ENCODE peak calls at places on chromosomes 11 and 22, in six cellular contexts. One of them, this sample, is unnamed.

GRCh38 chr11:70473186-70473872 is 75.0 kb downstream of the CTTN start:
- DNase-seq in naive thymus-derived CD4-positive, alpha-beta T cell: no peak
- DNase-seq in CD4-positive, CD25-positive, alpha-beta regulatory T cell: no peak
- DNase-seq in kidney: peak; percentile 65
- DNase-seq in coronary artery: no peak
- DNase-seq in tibial nerve: no peak
- DNase-seq in this sample: no peak

GRCh38 chr22:47351836-47352579 is 589.6 kb downstream of the TBC1D22A start:
- DNase-seq in naive thymus-derived CD4-positive, alpha-beta T cell: no peak
- DNase-seq in CD4-positive, CD25-positive, alpha-beta regulatory T cell: no peak
- DNase-seq in kidney: no peak
- DNase-seq in coronary artery: peak; percentile 55
- DNase-seq in tibial nerve: peak; percentile 0
- DNase-seq in this sample: no peak

GRCh38 chr11:75479598-75479986 is 46.1 kb downstream of the GDPD5 start:
- DNase-seq in naive thymus-derived CD4-positive, alpha-beta T cell: no peak
- DNase-seq in CD4-positive, CD25-positive, alpha-beta regulatory T cell: no peak
- DNase-seq in kidney: no peak
- DNase-seq in coronary artery: no peak
- DNase-seq in tibial nerve: no peak
- DNase-seq in this sample: no peak

GRCh38 chr11:43177938-43178337 is 133.9 kb upstream of the API5 start:
- DNase-seq in naive thymus-derived CD4-positive, alpha-beta T cell: no peak
- DNase-seq in CD4-positive, CD25-positive, alpha-beta regulatory T cell: no peak
- DNase-seq in kidney: no peak
- DNase-seq in coronary artery: no peak
- DNase-seq in tibial nerve: no peak
- DNase-seq in this sample: no peak

GRCh38 chr22:29979645-29980303 is 96.8 kb downstream of the MTMR3 start:
- DNase-seq in naive thymus-derived CD4-positive, alpha-beta T cell: no peak
- DNase-seq in CD4-positive, CD25-positive, alpha-beta regulatory T cell: no peak
- DNase-seq in kidney: no peak
- DNase-seq in coronary artery: no peak
- DNase-seq in tibial nerve: no peak
- DNase-seq in this sample: no peak

GRCh38 chr11:119206512-119207299 is 567 bp downstream of the CBL start:
- DNase-seq in naive thymus-derived CD4-positive, alpha-beta T cell: no peak
- DNase-seq in CD4-positive, CD25-positive, alpha-beta regulatory T cell: peak; percentile 44
- DNase-seq in kidney: no peak
- DNase-seq in coronary artery: peak; percentile 82
- DNase-seq in tibial nerve: no peak
- DNase-seq in this sample: peak; percentile 21

GRCh38 chr11:68997995-68998348 is 15.1 kb downstream of the MRGPRF start:
- DNase-seq in naive thymus-derived CD4-positive, alpha-beta T cell: no peak
- DNase-seq in CD4-positive, CD25-positive, alpha-beta regulatory T cell: no peak
- DNase-seq in kidney: no peak
- DNase-seq in coronary artery: peak; percentile 50
- DNase-seq in tibial nerve: no peak
- DNase-seq in this sample: no peak

GRCh38 chr11:123838199-123838598 is 32.0 kb upstream of the OR6M1 start:
- DNase-seq in naive thymus-derived CD4-positive, alpha-beta T cell: no peak
- DNase-seq in CD4-positive, CD25-positive, alpha-beta regulatory T cell: no peak
- DNase-seq in kidney: no peak
- DNase-seq in coronary artery: no peak
- DNase-seq in tibial nerve: no peak
- DNase-seq in this sample: no peak

GRCh38 chr11:65615950-65616574 is 486 bp downstream of the PCNX3 start:
- DNase-seq in naive thymus-derived CD4-positive, alpha-beta T cell: no peak
- DNase-seq in CD4-positive, CD25-positive, alpha-beta regulatory T cell: peak; percentile 43
- DNase-seq in kidney: no peak
- DNase-seq in coronary artery: no peak
- DNase-seq in tibial nerve: no peak
- DNase-seq in this sample: no peak

GRCh38 chr11:71135112-71135511 is 117.3 kb downstream of the SHANK2 start:
- DNase-seq in naive thymus-derived CD4-positive, alpha-beta T cell: no peak
- DNase-seq in CD4-positive, CD25-positive, alpha-beta regulatory T cell: no peak
- DNase-seq in kidney: no peak
- DNase-seq in coronary artery: no peak
- DNase-seq in tibial nerve: no peak
- DNase-seq in this sample: no peak

GRCh38 chr11:12219732-12220131 is 109.3 kb downstream of the MICAL2 start:
- DNase-seq in naive thymus-derived CD4-positive, alpha-beta T cell: no peak
- DNase-seq in CD4-positive, CD25-positive, alpha-beta regulatory T cell: no peak
- DNase-seq in kidney: no peak
- DNase-seq in coronary artery: no peak
- DNase-seq in tibial nerve: no peak
- DNase-seq in this sample: no peak

GRCh38 chr11:76339217-76339616 is 41.7 kb downstream of the THAP12 start:
- DNase-seq in naive thymus-derived CD4-positive, alpha-beta T cell: no peak
- DNase-seq in CD4-positive, CD25-positive, alpha-beta regulatory T cell: no peak
- DNase-seq in kidney: peak; percentile 87
- DNase-seq in coronary artery: no peak
- DNase-seq in tibial nerve: peak; percentile 58
- DNase-seq in this sample: no peak

GRCh38 chr11:67544591-67545242 is 21.5 kb upstream of the CABP2 start:
- DNase-seq in naive thymus-derived CD4-positive, alpha-beta T cell: no peak
- DNase-seq in CD4-positive, CD25-positive, alpha-beta regulatory T cell: no peak
- DNase-seq in kidney: no peak
- DNase-seq in coronary artery: no peak
- DNase-seq in tibial nerve: no peak
- DNase-seq in this sample: no peak

GRCh38 chr11:26137651-26138050 is 194.3 kb upstream of the ANO3 start:
- DNase-seq in naive thymus-derived CD4-positive, alpha-beta T cell: no peak
- DNase-seq in CD4-positive, CD25-positive, alpha-beta regulatory T cell: no peak
- DNase-seq in kidney: no peak
- DNase-seq in coronary artery: no peak
- DNase-seq in tibial nerve: no peak
- DNase-seq in this sample: no peak

GRCh38 chr11:131246589-131247164 is 123.7 kb upstream of the NTM start:
- DNase-seq in naive thymus-derived CD4-positive, alpha-beta T cell: no peak
- DNase-seq in CD4-positive, CD25-positive, alpha-beta regulatory T cell: no peak
- DNase-seq in kidney: no peak
- DNase-seq in coronary artery: no peak
- DNase-seq in tibial nerve: no peak
- DNase-seq in this sample: no peak

DNA sequence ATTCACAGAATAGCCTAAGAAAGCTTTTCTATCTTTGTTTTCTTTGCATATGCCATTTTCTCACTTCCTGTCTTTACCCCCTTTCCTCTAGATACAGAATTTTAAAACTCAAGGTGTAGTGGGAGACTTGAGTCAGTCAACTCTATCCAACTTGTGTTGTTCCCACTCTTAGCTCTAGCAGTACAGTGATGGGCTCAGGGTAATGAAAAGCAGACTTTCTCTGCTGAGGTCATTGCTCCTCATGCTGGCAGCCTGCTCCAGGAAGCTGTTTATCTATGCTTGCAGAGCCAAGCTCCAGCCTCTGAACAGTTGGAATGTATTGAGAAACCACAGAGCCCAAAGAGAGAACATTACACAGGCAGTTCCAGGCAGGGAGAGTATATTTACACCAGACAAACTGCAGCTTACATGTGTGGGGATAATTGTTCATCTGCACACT is 68.1 kb downstream of the CSTPP1 start:
- DNase-seq in naive thymus-derived CD4-positive, alpha-beta T cell: no peak
- DNase-seq in CD4-positive, CD25-positive, alpha-beta regulatory T cell: no peak
- DNase-seq in kidney: peak; percentile 79
- DNase-seq in coronary artery: peak; percentile 74
- DNase-seq in tibial nerve: peak; percentile 65
- DNase-seq in this sample: no peak
- H3K27ac ChIP-seq in naive thymus-derived CD4-positive, alpha-beta T cell: no peak overlapping the region
- H3K27ac ChIP-seq in CD4-positive, CD25-positive, alpha-beta regulatory T cell: no peak overlapping the region
- H3K27ac ChIP-seq in kidney: no peak overlapping the region
- H3K27ac ChIP-seq in coronary artery: no peak overlapping the region
- H3K27ac ChIP-seq in tibial nerve: no peak overlapping the region
- H3K27ac ChIP-seq in this sample: no peak overlapping the region

DNA sequence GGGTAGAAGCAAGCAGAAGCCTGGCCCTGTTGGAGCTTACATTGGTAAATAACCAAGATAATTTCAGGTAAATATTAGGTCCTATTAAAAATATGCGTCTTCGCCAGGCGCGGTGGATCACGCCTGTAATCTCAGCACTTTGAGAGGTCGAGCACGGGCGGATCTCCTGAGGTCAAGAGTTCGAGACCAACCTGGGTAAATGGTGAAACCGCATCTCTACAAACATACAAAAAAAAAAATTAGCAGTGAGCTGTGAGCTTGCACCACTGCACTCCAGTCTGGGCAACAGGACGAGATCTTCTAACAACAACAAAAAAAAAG is 529 bp upstream of the SULT4A1 start:
- DNase-seq in naive thymus-derived CD4-positive, alpha-beta T cell: no peak
- DNase-seq in CD4-positive, CD25-positive, alpha-beta regulatory T cell: no peak
- DNase-seq in kidney: peak; percentile 39
- DNase-seq in coronary artery: no peak
- DNase-seq in tibial nerve: no peak
- DNase-seq in this sample: no peak
- H3K4me3 ChIP-seq in naive thymus-derived CD4-positive, alpha-beta T cell: no peak overlapping the region
- H3K4me3 ChIP-seq in CD4-positive, CD25-positive, alpha-beta regulatory T cell: no peak overlapping the region
- H3K4me3 ChIP-seq in kidney: no peak overlapping the region
- H3K4me3 ChIP-seq in coronary artery: no peak overlapping the region
- H3K4me3 ChIP-seq in tibial nerve: no peak overlapping the region
- H3K4me3 ChIP-seq in this sample: no peak overlapping the region

DNA sequence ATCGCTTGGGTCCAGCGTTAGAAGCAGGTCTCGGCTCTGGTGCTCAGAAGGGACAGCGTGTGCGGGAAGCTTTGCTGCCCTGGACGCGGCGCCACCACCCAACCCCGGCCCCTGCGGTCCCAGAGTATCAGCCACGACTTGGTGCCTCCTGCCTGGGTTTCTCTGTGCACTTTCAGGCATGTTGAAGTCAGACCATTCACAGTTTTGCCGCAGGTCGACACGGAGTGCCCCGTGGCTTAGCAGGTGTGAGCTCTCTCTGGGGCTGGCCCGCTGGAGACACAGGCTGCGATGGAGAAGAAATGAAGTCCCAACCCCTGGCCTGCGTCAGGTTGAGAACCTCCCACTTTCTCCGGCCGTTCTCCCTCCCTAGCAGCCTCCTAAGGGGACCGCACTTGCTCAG is 494.5 kb downstream of the BRD1 start:
- DNase-seq in naive thymus-derived CD4-positive, alpha-beta T cell: no peak
- DNase-seq in CD4-positive, CD25-positive, alpha-beta regulatory T cell: no peak
- DNase-seq in kidney: no peak
- DNase-seq in coronary artery: peak; percentile 64
- DNase-seq in tibial nerve: no peak
- DNase-seq in this sample: no peak
- H3K27ac ChIP-seq in naive thymus-derived CD4-positive, alpha-beta T cell: no peak overlapping the region
- H3K27ac ChIP-seq in CD4-positive, CD25-positive, alpha-beta regulatory T cell: no peak overlapping the region
- H3K27ac ChIP-seq in kidney: no peak overlapping the region
- H3K27ac ChIP-seq in coronary artery: no peak overlapping the region
- H3K27ac ChIP-seq in tibial nerve: no peak overlapping the region
- H3K27ac ChIP-seq in this sample: no peak overlapping the region

GRCh38 chr22:21031545-21032036 is 770 bp downstream of the SLC7A4 start:
- DNase-seq in naive thymus-derived CD4-positive, alpha-beta T cell: no peak
- DNase-seq in CD4-positive, CD25-positive, alpha-beta regulatory T cell: no peak
- DNase-seq in kidney: no peak
- DNase-seq in coronary artery: peak; percentile 71
- DNase-seq in tibial nerve: no peak
- DNase-seq in this sample: no peak
- H3K4me3 ChIP-seq in naive thymus-derived CD4-positive, alpha-beta T cell: no peak overlapping the region
- H3K4me3 ChIP-seq in CD4-positive, CD25-positive, alpha-beta regulatory T cell: no peak overlapping the region
- H3K4me3 ChIP-seq in kidney: no peak overlapping the region
- H3K4me3 ChIP-seq in coronary artery: peak overlapping the region; percentile 78
- H3K4me3 ChIP-seq in tibial nerve: peak overlapping the region; percentile 47
- H3K4me3 ChIP-seq in this sample: no peak overlapping the region

GRCh38 chr22:25566812-25567211 is 2.3 kb downstream of the GRK3 start:
- DNase-seq in naive thymus-derived CD4-positive, alpha-beta T cell: no peak
- DNase-seq in CD4-positive, CD25-positive, alpha-beta regulatory T cell: no peak
- DNase-seq in kidney: no peak
- DNase-seq in coronary artery: no peak
- DNase-seq in tibial nerve: no peak
- DNase-seq in this sample: no peak
- H3K27ac ChIP-seq in naive thymus-derived CD4-positive, alpha-beta T cell: no peak overlapping the region
- H3K27ac ChIP-seq in CD4-positive, CD25-positive, alpha-beta regulatory T cell: no peak overlapping the region
- H3K27ac ChIP-seq in kidney: no peak overlapping the region
- H3K27ac ChIP-seq in coronary artery: no peak overlapping the region
- H3K27ac ChIP-seq in tibial nerve: no peak overlapping the region
- H3K27ac ChIP-seq in this sample: no peak overlapping the region

GRCh38 chr11:3856856-3857553 is 1.5 kb downstream of the STIM1 start:
- DNase-seq in naive thymus-derived CD4-positive, alpha-beta T cell: no peak
- DNase-seq in CD4-positive, CD25-positive, alpha-beta regulatory T cell: no peak
- DNase-seq in kidney: no peak
- DNase-seq in coronary artery: no peak
- DNase-seq in tibial nerve: no peak
- DNase-seq in this sample: no peak

GRCh38 chr11:3860360-3860759 is 4.9 kb downstream of the STIM1 start:
- DNase-seq in naive thymus-derived CD4-positive, alpha-beta T cell: no peak
- DNase-seq in CD4-positive, CD25-positive, alpha-beta regulatory T cell: no peak
- DNase-seq in kidney: no peak
- DNase-seq in coronary artery: no peak
- DNase-seq in tibial nerve: no peak
- DNase-seq in this sample: no peak

GRCh38 chr11:3857628-3858027 is 2.2 kb downstream of the STIM1 start:
- DNase-seq in naive thymus-derived CD4-positive, alpha-beta T cell: no peak
- DNase-seq in CD4-positive, CD25-positive, alpha-beta regulatory T cell: no peak
- DNase-seq in kidney: no peak
- DNase-seq in coronary artery: no peak
- DNase-seq in tibial nerve: no peak
- DNase-seq in this sample: no peak

GRCh38 chr11:3861698-3862097 is 6.2 kb downstream of the STIM1 start:
- DNase-seq in naive thymus-derived CD4-positive, alpha-beta T cell: no peak
- DNase-seq in CD4-positive, CD25-positive, alpha-beta regulatory T cell: no peak
- DNase-seq in kidney: no peak
- DNase-seq in coronary artery: no peak
- DNase-seq in tibial nerve: no peak
- DNase-seq in this sample: no peak

DNA sequence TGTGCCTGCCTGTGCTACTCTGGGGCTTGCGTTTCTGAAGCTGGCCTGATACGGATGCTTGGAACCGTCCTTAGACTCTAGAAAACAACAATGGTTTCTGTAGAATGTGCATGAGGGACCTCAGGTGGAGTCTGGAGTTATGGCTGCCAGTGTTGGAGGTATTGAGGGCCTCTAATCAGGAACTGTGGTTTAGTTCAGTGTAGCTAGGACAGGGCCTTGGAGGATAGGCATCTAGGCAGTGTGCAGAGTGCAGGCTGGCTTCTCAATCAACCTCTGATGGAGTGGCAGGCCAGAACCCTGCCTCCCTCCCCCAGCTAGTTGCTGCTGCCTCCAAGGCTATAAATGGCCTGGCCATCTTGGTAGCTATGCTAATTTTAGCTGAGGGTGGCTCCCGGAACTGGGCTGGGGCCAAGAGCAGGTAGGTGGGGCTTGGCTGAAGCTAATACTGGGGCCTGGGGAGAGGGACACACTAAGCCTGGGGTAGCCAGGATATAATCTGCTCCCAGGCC is 4.0 kb downstream of the STIM1 start:
- DNase-seq in naive thymus-derived CD4-positive, alpha-beta T cell: no peak
- DNase-seq in CD4-positive, CD25-positive, alpha-beta regulatory T cell: no peak
- DNase-seq in kidney: no peak
- DNase-seq in coronary artery: no peak
- DNase-seq in tibial nerve: no peak
- DNase-seq in this sample: no peak
- H3K4me3 ChIP-seq in naive thymus-derived CD4-positive, alpha-beta T cell: peak overlapping the region; percentile 83
- H3K4me3 ChIP-seq in CD4-positive, CD25-positive, alpha-beta regulatory T cell: peak overlapping the region; percentile 97
- H3K4me3 ChIP-seq in kidney: no peak overlapping the region
- H3K4me3 ChIP-seq in coronary artery: peak overlapping the region; percentile 55
- H3K4me3 ChIP-seq in tibial nerve: no peak overlapping the region
- H3K4me3 ChIP-seq in this sample: peak overlapping the region; percentile 30